ENCODE peak calls at places on chromosomes 6 and 20, in four cellular contexts. Q is dorsolateral prefrontal cortex, X is fibroblast of pulmonary artery, O is astrocyte. R is an unnamed sample.

GRCh38 chr6:27795697-27796494 is 116.3 kb downstream of the OR2B2 start:
- DNase-seq in Q (no peak), X (peak; percentile 95), O (peak; percentile 71), R (peak; percentile 88)

GRCh38 chr6:137471497-137471896 is 22.7 kb downstream of the OLIG3 start:
- DNase-seq in Q (no peak), X (no peak), O (no peak), R (no peak)

GRCh38 chr6:33613146-33613793 is 7.9 kb upstream of the ITPR3 start:
- DNase-seq in Q (no peak), X (no peak), O (peak; percentile 85), R (peak; percentile 90)

GRCh38 chr6:159421586-159421985 is 252.4 kb downstream of the FNDC1 start:
- DNase-seq in Q (no peak), X (no peak), O (no peak), R (no peak)

GRCh38 chr20:63484651-63485403 is 12.4 kb upstream of the KCNQ2 start:
- DNase-seq in Q (no peak), X (no peak), O (no peak), R (no peak)

GRCh38 chr6:39558079-39558478 is 167.1 kb downstream of the KIF6 start:
- DNase-seq in Q (no peak), X (no peak), O (no peak), R (no peak)

GRCh38 chr6:168189679-168190405 is 110.8 kb upstream of the FRMD1 start:
- DNase-seq in Q (no peak), X (no peak), O (no peak), R (no peak)

GRCh38 chr6:54698974-54699373 is 147.6 kb upstream of the FAM83B start:
- DNase-seq in Q (no peak), X (no peak), O (no peak), R (no peak)

GRCh38 chr6:6635869-6636268 is 47.3 kb downstream of the LY86 start:
- DNase-seq in Q (no peak), X (no peak), O (no peak), R (no peak)

GRCh38 chr20:16123623-16124022 is 449.6 kb downstream of the KIF16B start:
- DNase-seq in Q (no peak), X (no peak), O (no peak), R (peak; percentile 2)

GRCh38 chr6:156395276-156395675 is 381.9 kb upstream of the ARID1B start:
- DNase-seq in Q (no peak), X (no peak), O (no peak), R (no peak)

GRCh38 chr20:20370087-20370575 is 2.2 kb downstream of the INSM1 start:
- DNase-seq in Q (no peak), X (no peak), O (no peak), R (no peak)

GRCh38 chr20:12640255-12640654 is 368.5 kb upstream of the SPTLC3 start:
- DNase-seq in Q (no peak), X (no peak), O (no peak), R (no peak)

GRCh38 chr6:41428402-41428994 is 93.1 kb downstream of the NCR2 start:
- DNase-seq in Q (no peak), X (no peak), O (no peak), R (peak; percentile 16)

GRCh38 chr6:43713611-43714310 is 26.2 kb upstream of the MRPS18A start:
- DNase-seq in Q (no peak), X (no peak), O (no peak), R (no peak)

GRCh38 chr6:139981810-139982550 is 607.5 kb upstream of the CITED2 start:
- DNase-seq in Q (no peak), X (peak; percentile 71), O (peak; percentile 46), R (peak; percentile 61)

GRCh38 chr6:105431226-105431625 is 28.3 kb upstream of the PREP start:
- DNase-seq in Q (no peak), X (peak; percentile 78), O (no peak), R (peak; percentile 67)

GRCh38 chr20:32387262-32387661 is 29.1 kb downstream of the ASXL1 start:
- DNase-seq in Q (no peak), X (no peak), O (peak; percentile 75), R (peak; percentile 20)

GRCh38 chr6:34595332-34596090 is 39.4 kb upstream of the SPDEF start:
- DNase-seq in Q (no peak), X (peak; percentile 63), O (peak; percentile 39), R (peak; percentile 40)

GRCh38 chr6:131258816-131259476 is 123.7 kb downstream of the AKAP7 start:
- DNase-seq in Q (no peak), X (peak; percentile 15), O (peak; percentile 56), R (no peak)

GRCh38 chr20:22489614-22490286 is 94.6 kb downstream of the FOXA2 start:
- DNase-seq in Q (no peak), X (no peak), O (no peak), R (no peak)

GRCh38 chr20:18092890-18093289 is 35.2 kb upstream of the OVOL2 start:
- DNase-seq in Q (no peak), X (no peak), O (no peak), R (no peak)

GRCh38 chr20:3712279-3712873 is at the start of gene SIGLEC1:
- DNase-seq in Q (no peak), X (no peak), O (no peak), R (no peak)

GRCh38 chr6:4840169-4840568 is 64.0 kb downstream of the CDYL start:
- DNase-seq in Q (no peak), X (no peak), O (no peak), R (no peak)

GRCh38 chr6:15265787-15266186 is 19.9 kb downstream of the JARID2 start:
- DNase-seq in Q (no peak), X (no peak), O (no peak), R (no peak)

GRCh38 chr20:15512916-15513315 is 1060.3 kb downstream of the KIF16B start:
- DNase-seq in Q (no peak), X (no peak), O (no peak), R (no peak)

GRCh38 chr20:63321148-63321831 is 28.3 kb downstream of the COL20A1 start:
- DNase-seq in Q (peak; percentile 79), X (peak; percentile 39), O (peak; percentile 22), R (peak; percentile 35)

GRCh38 chr20:50607436-50607835 is 83.9 kb downstream of the RIPOR3 start:
- DNase-seq in Q (no peak), X (no peak), O (no peak), R (no peak)

GRCh38 chr20:11551491-11551890 is 366.2 kb upstream of the BTBD3 start:
- DNase-seq in Q (no peak), X (no peak), O (no peak), R (no peak)

GRCh38 chr20:42430059-42430458 is 759.6 kb downstream of the PTPRT start:
- DNase-seq in Q (no peak), X (no peak), O (no peak), R (no peak)

GRCh38 chr6:5379647-5380242 is 118.4 kb downstream of the FARS2 start:
- DNase-seq in Q (no peak), X (peak; percentile 59), O (no peak), R (peak; percentile 25)

GRCh38 chr20:50980851-50981713 is 22.5 kb downstream of the MOCS3 start:
- DNase-seq in Q (no peak), X (peak; percentile 75), O (peak; percentile 43), R (peak; percentile 64)

GRCh38 chr6:8707956-8708772 is 272.8 kb upstream of the SLC35B3 start:
- DNase-seq in Q (no peak), X (peak; percentile 4), O (no peak), R (peak; percentile 3)

GRCh38 chr6:142171351-142171750 is 24.3 kb downstream of the VTA1 start:
- DNase-seq in Q (no peak), X (no peak), O (no peak), R (no peak)

GRCh38 chr6:90256698-90257485 is 39.8 kb downstream of the BACH2 start:
- DNase-seq in Q (no peak), X (peak; percentile 60), O (peak; percentile 80), R (peak; percentile 54)

GRCh38 chr6:17278289-17279061 is 2.7 kb upstream of the RBM24 start:
- DNase-seq in Q (no peak), X (peak; percentile 59), O (peak; percentile 74), R (peak; percentile 88)

GRCh38 chr20:4060054-4060795 is 44.9 kb upstream of the RNF24 start:
- DNase-seq in Q (no peak), X (no peak), O (no peak), R (no peak)

GRCh38 chr20:1491281-1491840 is at the start of gene SIRPB2:
- DNase-seq in Q (no peak), X (peak; percentile 47), O (no peak), R (no peak)

GRCh38 chr20:1489764-1490436 is 1.3 kb downstream of the SIRPB2 start:
- DNase-seq in Q (no peak), X (no peak), O (no peak), R (peak; percentile 53)

GRCh38 chr20:1491891-1492642 is 847 bp upstream of the SIRPB2 start:
- DNase-seq in Q (no peak), X (peak; percentile 31), O (no peak), R (no peak)

GRCh38 chr20:1490643-1491042 is 577 bp downstream of the SIRPB2 start:
- DNase-seq in Q (no peak), X (no peak), O (no peak), R (no peak)

GRCh38 chr20:1489328-1489727 is 1.9 kb downstream of the SIRPB2 start:
- DNase-seq in Q (no peak), X (no peak), O (no peak), R (no peak)
- H3K4me3 ChIP-seq in Q (peak overlapping the region; percentile 20), X (no peak overlapping the region), O (no peak overlapping the region), R (no peak overlapping the region)

GRCh38 chr20:52812231-52812847 is 159.8 kb upstream of the TSHZ2 start:
- DNase-seq in Q (no peak), X (no peak), O (no peak), R (no peak)
- TF ChIP-seq CTCF in Q (no peak), X (no peak), O (no peak), R (no peak)

GRCh38 chr6:152426276-152426675 is 210.9 kb downstream of the SYNE1 start:
- DNase-seq in Q (no peak), X (no peak), O (no peak), R (no peak)

GRCh38 chr6:152432758-152433157 is 204.4 kb downstream of the SYNE1 start:
- DNase-seq in Q (no peak), X (no peak), O (no peak), R (no peak)

GRCh38 chr6:152423216-152424103 is 213.7 kb downstream of the SYNE1 start:
- DNase-seq in Q (no peak), X (no peak), O (no peak), R (no peak)

DNA sequence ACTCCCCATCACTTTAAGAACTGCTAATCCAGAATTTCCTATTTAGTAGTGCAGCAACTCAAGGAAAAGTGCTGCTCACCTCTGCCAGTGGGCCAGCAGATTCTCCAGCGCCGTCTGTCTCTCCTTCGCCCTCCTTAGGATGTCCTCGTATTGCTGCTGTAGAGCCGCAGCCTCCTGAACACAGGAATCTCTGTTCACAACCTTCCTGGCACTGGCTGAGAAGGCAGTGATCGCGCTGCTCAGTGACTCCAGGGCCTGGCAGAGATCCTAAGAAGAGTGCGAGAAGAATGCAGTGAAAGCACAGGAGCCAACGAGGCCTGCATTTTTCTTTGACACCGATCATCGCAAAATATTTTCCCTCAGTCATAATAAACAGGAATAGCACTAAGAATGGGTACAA is 209.0 kb downstream of the SYNE1 start:
- DNase-seq in Q (no peak), X (peak; percentile 45), O (peak; percentile 32), R (no peak)
- H3K4me3 ChIP-seq in Q (no peak overlapping the region), X (no peak overlapping the region), O (no peak overlapping the region), R (no peak overlapping the region)

GRCh38 chr6:167141667-167142432 is 15.9 kb downstream of the GPR31 start:
- DNase-seq in Q (peak; percentile 61), X (peak; percentile 31), O (no peak), R (no peak)

GRCh38 chr6:167142433-167142761 is 15.4 kb downstream of the GPR31 start:
- DNase-seq in Q (no peak), X (no peak), O (no peak), R (no peak)

GRCh38 chr6:167143041-167143440 is 14.7 kb downstream of the GPR31 start:
- DNase-seq in Q (no peak), X (no peak), O (no peak), R (no peak)

GRCh38 chr6:167139761-167140160 is 16.9 kb downstream of the CCR6 start:
- DNase-seq in Q (no peak), X (no peak), O (no peak), R (no peak)

GRCh38 chr6:167140589-167141474 is 16.9 kb downstream of the GPR31 start:
- DNase-seq in Q (no peak), X (no peak), O (no peak), R (no peak)
- TF ChIP-seq CTCF in Q (no peak), X (no peak), O (no peak), R (no peak)

R was measured in AG10803.